ENCODE peak calls at places on chromosome 15, in ten cellular contexts. X is ovary, E is choroid plexus epithelial cell, M is psoas muscle, S is lower lobe of right lung, F is OCI-LY7, A is tibial artery, B is colonic mucosa, Q is PC-9, H is cardiac fibroblast. P is an unnamed sample.
A peak's percentile ranks its signal among the peaks of the same experiment; 100 is the strongest.

GRCh38 chr15:65901336-65901735 is 32.0 kb downstream of the RAB11A start:
- DNase-seq in E (no peak), F (no peak), S (no peak), H (no peak), A (no peak), B (no peak), Q (no peak), M (no peak), X (no peak), P (no peak)

GRCh38 chr15:47514251-47514652 is 203.1 kb upstream of the SEMA6D start:
- DNase-seq in S (no peak), X (no peak), F (no peak), A (no peak), B (no peak), M (no peak), E (peak; percentile 79), H (peak; percentile 85), Q (no peak), P (no peak)

GRCh38 chr15:57527382-57528091 is 64.2 kb upstream of the MYZAP start:
- DNase-seq in Q (peak; percentile 28), B (no peak), E (peak; percentile 96), H (peak; percentile 96), X (no peak), S (no peak), F (peak; percentile 86), A (no peak), M (no peak), P (no peak)

GRCh38 chr15:86855307-86855706 is 775.6 kb downstream of the AGBL1 start:
- DNase-seq in E (no peak), B (no peak), H (peak; percentile 58), X (no peak), Q (no peak), S (no peak), A (no peak), F (no peak), M (no peak), P (no peak)

GRCh38 chr15:99981839-99982658 is 248.8 kb upstream of the LYSMD4 start:
- DNase-seq in S (no peak), E (no peak), H (no peak), F (no peak), B (no peak), X (no peak), Q (no peak), M (no peak), A (no peak), P (no peak)

GRCh38 chr15:61034793-61035710 is 194.1 kb downstream of the RORA start:
- DNase-seq in X (no peak), S (no peak), Q (no peak), F (no peak), H (peak; percentile 87), E (peak; percentile 88), M (no peak), A (no peak), B (no peak), P (no peak)

GRCh38 chr15:42879390-42879912 is 41.1 kb downstream of the TTBK2 start:
- DNase-seq in Q (no peak), X (no peak), M (no peak), E (no peak), S (no peak), A (no peak), B (no peak), F (no peak), H (no peak), P (no peak)

GRCh38 chr15:84661001-84661400 is 3.0 kb upstream of the NMB start:
- DNase-seq in S (no peak), B (no peak), F (no peak), X (no peak), H (no peak), A (no peak), M (no peak), E (no peak), Q (no peak), P (no peak)

GRCh38 chr15:76904461-76905012 is 603 bp downstream of the SCAPER start:
- DNase-seq in E (peak; percentile 23), X (no peak), Q (peak; percentile 22), S (no peak), M (no peak), H (peak; percentile 21), B (peak; percentile 47), F (peak; percentile 60), A (no peak), P (no peak)

GRCh38 chr15:51401065-51401780 is 59.8 kb downstream of the GLDN start:
- DNase-seq in E (no peak), X (no peak), A (no peak), Q (no peak), F (no peak), S (no peak), M (no peak), H (no peak), B (peak; percentile 2), P (no peak)

GRCh38 chr15:51403946-51404695 is 62.7 kb downstream of the GLDN start:
- DNase-seq in X (no peak), A (no peak), F (no peak), E (no peak), B (peak; percentile 7), H (no peak), S (no peak), Q (no peak), M (no peak), P (no peak)

GRCh38 chr15:51398676-51399075 is 57.2 kb downstream of the GLDN start:
- DNase-seq in H (no peak), Q (no peak), M (no peak), B (no peak), A (no peak), X (no peak), S (no peak), E (no peak), F (no peak), P (no peak)

GRCh38 chr15:51403072-51403878 is 61.8 kb downstream of the GLDN start:
- DNase-seq in X (no peak), H (peak; percentile 66), B (peak; percentile 19), F (peak; percentile 4), A (no peak), Q (peak; percentile 16), M (no peak), E (peak; percentile 82), S (no peak), P (no peak)

GRCh38 chr15:51401872-51402517 is 60.5 kb downstream of the GLDN start:
- DNase-seq in E (peak; percentile 65), B (peak; percentile 38), A (no peak), H (peak; percentile 60), M (peak; percentile 18), F (no peak), S (peak; percentile 67), Q (peak; percentile 24), X (no peak), P (no peak)
- TF ChIP-seq CTCF in E (peak; percentile 88), B (no peak), A (peak; percentile 40), H (peak; percentile 82), M (peak; percentile 25), F (peak; percentile 64), S (peak; percentile 50), Q (peak; percentile 54), X (no peak), P (peak; percentile 26)

DNA sequence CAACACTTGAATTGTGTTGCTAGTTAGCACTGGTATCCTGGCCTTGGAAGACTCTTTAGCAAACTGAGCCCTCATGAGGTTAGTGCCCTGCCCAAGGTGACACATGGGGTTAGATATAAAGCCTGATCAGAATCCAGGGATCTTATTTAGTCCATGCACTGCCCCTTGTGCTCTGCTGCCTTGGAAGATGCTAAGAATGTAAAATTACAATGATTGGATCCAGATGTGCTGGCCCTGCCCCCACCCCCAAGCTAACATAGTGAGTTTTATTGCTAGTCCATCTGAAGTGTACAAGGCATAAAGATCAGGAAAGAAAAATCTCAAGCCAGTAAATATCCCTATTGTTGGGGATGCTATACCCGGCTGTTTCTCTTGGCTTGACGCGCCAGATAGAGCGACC is 248.1 kb upstream of the C2CD4B start:
- DNase-seq in X (no peak), B (no peak), A (no peak), M (no peak), F (no peak), Q (no peak), S (no peak), E (no peak), H (no peak), P (no peak)
- TF ChIP-seq CTCF in X (no peak), B (no peak), A (no peak), M (no peak), F (no peak), Q (no peak), S (no peak), E (no peak), H (no peak), P (no peak)

GRCh38 chr15:81163961-81164800 is 30.1 kb downstream of the CFAP161 start:
- DNase-seq in E (peak; percentile 93), F (no peak), A (no peak), X (no peak), B (no peak), S (no peak), Q (no peak), M (no peak), H (peak; percentile 81), P (no peak)
- TF ChIP-seq CTCF in E (peak; percentile 49), F (no peak), A (no peak), X (no peak), B (no peak), S (no peak), Q (no peak), M (no peak), H (peak; percentile 25), P (no peak)

GRCh38 chr15:90213123-90213817 is 12.1 kb downstream of the SEMA4B start:
- DNase-seq in X (no peak), M (no peak), H (no peak), B (peak; percentile 87), E (no peak), Q (peak; percentile 83), A (no peak), F (no peak), S (no peak), P (no peak)

GRCh38 chr15:90212221-90213079 is 11.3 kb downstream of the SEMA4B start:
- DNase-seq in X (no peak), B (peak; percentile 49), Q (peak; percentile 77), A (no peak), H (no peak), E (no peak), S (no peak), F (no peak), M (no peak), P (peak; percentile 82)

GRCh38 chr15:90213818-90214204 is 12.7 kb downstream of the SEMA4B start:
- DNase-seq in B (no peak), E (no peak), F (no peak), Q (no peak), M (no peak), H (no peak), A (no peak), X (no peak), S (no peak), P (no peak)

GRCh38 chr15:90211440-90212168 is 10.5 kb downstream of the SEMA4B start:
- DNase-seq in M (no peak), E (peak; percentile 25), Q (peak; percentile 89), H (peak; percentile 65), F (no peak), A (no peak), B (peak; percentile 90), S (no peak), X (no peak), P (peak; percentile 94)

DNA sequence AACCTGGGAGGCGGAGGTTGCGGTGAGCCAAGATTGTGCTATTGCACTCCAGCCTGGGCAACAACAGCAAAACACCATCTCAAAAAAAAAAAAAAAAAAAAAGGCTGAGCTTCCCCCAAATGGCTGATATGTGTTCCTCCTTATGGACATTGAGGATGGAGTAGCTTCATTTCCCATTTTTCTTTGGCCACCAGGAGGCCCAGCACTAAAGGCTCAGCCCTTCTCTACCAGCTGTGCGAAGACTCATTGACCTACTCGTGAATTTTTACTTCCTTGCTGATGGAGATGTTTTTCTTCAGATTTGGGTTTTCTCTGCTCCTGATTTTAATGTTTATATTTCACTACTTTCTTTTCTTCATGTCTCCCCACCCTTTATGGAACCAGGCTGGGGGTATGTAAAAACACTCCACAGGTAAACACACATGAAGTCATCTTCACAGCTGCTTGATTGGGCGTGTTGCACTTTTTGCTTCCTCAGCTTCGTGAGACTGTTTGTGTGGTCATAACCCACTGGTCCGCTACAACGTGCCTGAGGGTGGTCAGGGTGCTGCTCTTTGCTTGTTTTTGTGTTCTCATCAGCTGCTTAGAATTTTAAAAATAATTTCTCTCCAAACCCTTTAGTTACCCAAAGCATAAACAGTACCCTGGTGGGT is 13.5 kb downstream of the SEMA4B start:
- DNase-seq in X (no peak), Q (no peak), B (no peak), M (no peak), A (no peak), F (no peak), S (no peak), E (peak; percentile 32), H (peak; percentile 19), P (no peak)
- TF ChIP-seq CTCF in X (no peak), Q (peak; percentile 31), B (no peak), M (no peak), A (no peak), F (no peak), S (peak; percentile 22), E (peak; percentile 60), H (peak; percentile 44), P (no peak)

P was measured in kidney.